ENCODE peak calls at places on chromosomes 3 and 15, in six cellular contexts. Y, E, R, H, J and W are unnamed samples.

GRCh38 chr3:87260270-87260669 is 16.1 kb downstream of the POU1F1 start:
- DNase-seq in J (no peak), H (peak; percentile 51), Y (no peak), E (peak; percentile 54), R (peak; percentile 17), W (peak; percentile 55)

GRCh38 chr3:183845608-183846288 is 20.4 kb upstream of the MAP6D1 start:
- DNase-seq in Y (no peak), R (no peak), E (peak; percentile 21), H (no peak), J (no peak), W (no peak)

GRCh38 chr3:136544532-136544931 is 207.6 kb downstream of the STAG1 start:
- DNase-seq in J (no peak), R (peak; percentile 9), E (no peak), Y (no peak), H (no peak), W (no peak)

GRCh38 chr3:150744041-150745026 is 18.6 kb downstream of the SIAH2 start:
- DNase-seq in R (no peak), E (peak; percentile 28), J (no peak), Y (no peak), H (no peak), W (no peak)

GRCh38 chr15:66912001-66912400 is 153.4 kb upstream of the SMAD3 start:
- DNase-seq in E (no peak), R (no peak), J (no peak), Y (no peak), H (no peak), W (peak; percentile 13)

GRCh38 chr15:56763496-56763895 is 30.2 kb upstream of the ZNF280D start:
- DNase-seq in E (no peak), J (no peak), R (no peak), H (no peak), Y (no peak), W (no peak)

GRCh38 chr15:100939786-100940185 is 20.6 kb downstream of the LRRK1 start:
- DNase-seq in R (no peak), H (no peak), J (no peak), Y (no peak), E (no peak), W (no peak)

GRCh38 chr15:40266828-40267304 is 16.0 kb downstream of the ANKRD63 start:
- DNase-seq in R (peak; percentile 76), E (peak; percentile 86), Y (no peak), H (peak; percentile 97), J (no peak), W (no peak)

GRCh38 chr3:160286231-160286630 is 61.0 kb downstream of the C3orf80 start:
- DNase-seq in R (no peak), Y (no peak), H (no peak), E (no peak), J (no peak), W (no peak)

GRCh38 chr3:30282052-30282708 is 324.2 kb upstream of the TGFBR2 start:
- DNase-seq in R (peak; percentile 75), H (peak; percentile 75), J (no peak), E (peak; percentile 98), Y (no peak), W (no peak)

GRCh38 chr3:192817053-192817452 is 89.7 kb upstream of the FGF12 start:
- DNase-seq in R (peak; percentile 38), H (peak; percentile 41), Y (no peak), J (no peak), E (peak; percentile 55), W (peak; percentile 61)

GRCh38 chr15:63348392-63348791 is 33.3 kb downstream of the CA12 start:
- DNase-seq in Y (peak; percentile 28), R (peak; percentile 52), H (peak; percentile 81), E (peak; percentile 77), J (no peak), W (no peak)

GRCh38 chr3:122305818-122306621 is 19.0 kb upstream of the CSTA start:
- DNase-seq in J (no peak), Y (no peak), H (no peak), R (no peak), E (no peak), W (peak; percentile 52)

GRCh38 chr3:107938128-107938527 is 152.7 kb downstream of the CD47 start:
- DNase-seq in E (peak; percentile 29), H (peak; percentile 78), Y (no peak), R (peak; percentile 58), J (no peak), W (peak; percentile 7)

GRCh38 chr3:149808209-149808829 is 4.7 kb upstream of the RNF13 start:
- DNase-seq in H (peak; percentile 85), E (peak; percentile 78), R (peak; percentile 62), Y (peak; percentile 1), J (peak; percentile 42), W (peak; percentile 65)

GRCh38 chr3:197519801-197520211 is 36.0 kb downstream of the BDH1 start:
- DNase-seq in R (no peak), H (no peak), Y (no peak), E (no peak), J (no peak), W (no peak)

GRCh38 chr3:86865506-86865905 is 125.4 kb downstream of the VGLL3 start:
- DNase-seq in Y (no peak), R (no peak), J (no peak), H (peak; percentile 39), E (peak; percentile 29), W (no peak)